ENCODE peak calls at places on chromosomes 5 and 9, in four cellular contexts. W, Q, J and K are unnamed samples.

GRCh38 chr5:84450617-84451414 is 66.1 kb upstream of the EDIL3 start:
- DNase-seq in W (no peak), Q (no peak), J (peak), K (no peak)

GRCh38 chr5:40557486-40557885 is 122.2 kb upstream of the PTGER4 start:
- DNase-seq in W (no peak), Q (no peak), J (peak), K (no peak)

GRCh38 chr5:58497956-58498942 is 7.0 kb downstream of the GAPT start:
- DNase-seq in W (peak), Q (peak), J (peak), K (peak)

GRCh38 chr5:104061707-104062106 is 499.1 kb upstream of the NUDT12 start:
- DNase-seq in W (peak), Q (no peak), J (no peak), K (no peak)

GRCh38 chr9:134635431-134636141 is 6.0 kb upstream of the COL5A1 start:
- DNase-seq in W (no peak), Q (no peak), J (no peak), K (no peak)

GRCh38 chr9:114285166-114285867 is 37.6 kb upstream of the ORM1 start:
- DNase-seq in W (peak), Q (no peak), J (peak), K (no peak)

GRCh38 chr5:31270396-31270795 is 76.9 kb downstream of the CDH6 start:
- DNase-seq in W (no peak), Q (no peak), J (peak), K (peak)

GRCh38 chr9:77384406-77384805 is 207.1 kb downstream of the VPS13A start:
- DNase-seq in W (no peak), Q (no peak), J (peak), K (no peak)

GRCh38 chr9:38154501-38155421 is 85.7 kb upstream of the SHB start:
- DNase-seq in W (no peak), Q (no peak), J (no peak), K (no peak)

GRCh38 chr5:42943931-42944631 is 96.0 kb downstream of the ANXA2R start:
- DNase-seq in W (peak), Q (no peak), J (peak), K (peak)

GRCh38 chr9:110148384-110148783 is 59.6 kb downstream of the C9orf152 start:
- DNase-seq in W (no peak), Q (no peak), J (peak), K (no peak)

DNA sequence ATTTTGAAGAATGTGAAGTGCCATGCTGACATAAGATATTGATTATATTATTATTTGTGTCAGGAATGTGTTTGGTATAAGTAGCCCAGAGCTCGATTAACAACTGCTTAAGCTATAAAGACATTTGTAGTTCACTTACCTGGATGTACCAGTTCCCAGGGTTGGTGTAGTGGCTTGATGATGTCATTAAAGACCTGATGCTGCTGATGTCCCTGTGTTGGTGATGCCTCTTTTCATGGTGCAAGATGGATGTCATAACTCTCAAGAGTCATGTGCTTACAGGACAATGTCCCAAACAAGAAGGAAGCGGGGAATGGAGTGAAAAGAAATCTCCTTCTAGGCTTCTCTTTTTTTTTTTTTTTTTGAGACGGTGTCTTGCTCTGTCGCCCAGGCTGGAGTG is 11.5 kb upstream of the GDNF start:
- DNase-seq in W (no peak), Q (no peak), J (no peak), K (no peak)
- H2AK5ac ChIP-seq in W (no peak), Q (no peak), J (peak), K (no peak)

GRCh38 chr5:177330991-177331837 is 19.5 kb upstream of the MXD3 start:
- DNase-seq in W (no peak), Q (no peak), J (no peak), K (no peak)
- H2AFZ ChIP-seq in W (no peak), Q (no peak), J (no peak), K (no peak)

GRCh38 chr5:149532413-149532812 is 18.8 kb downstream of the CSNK1A1 start:
- DNase-seq in W (no peak), Q (no peak), J (no peak), K (no peak)
- H2AK5ac ChIP-seq in W (no peak), Q (no peak), J (no peak), K (no peak)

DNA sequence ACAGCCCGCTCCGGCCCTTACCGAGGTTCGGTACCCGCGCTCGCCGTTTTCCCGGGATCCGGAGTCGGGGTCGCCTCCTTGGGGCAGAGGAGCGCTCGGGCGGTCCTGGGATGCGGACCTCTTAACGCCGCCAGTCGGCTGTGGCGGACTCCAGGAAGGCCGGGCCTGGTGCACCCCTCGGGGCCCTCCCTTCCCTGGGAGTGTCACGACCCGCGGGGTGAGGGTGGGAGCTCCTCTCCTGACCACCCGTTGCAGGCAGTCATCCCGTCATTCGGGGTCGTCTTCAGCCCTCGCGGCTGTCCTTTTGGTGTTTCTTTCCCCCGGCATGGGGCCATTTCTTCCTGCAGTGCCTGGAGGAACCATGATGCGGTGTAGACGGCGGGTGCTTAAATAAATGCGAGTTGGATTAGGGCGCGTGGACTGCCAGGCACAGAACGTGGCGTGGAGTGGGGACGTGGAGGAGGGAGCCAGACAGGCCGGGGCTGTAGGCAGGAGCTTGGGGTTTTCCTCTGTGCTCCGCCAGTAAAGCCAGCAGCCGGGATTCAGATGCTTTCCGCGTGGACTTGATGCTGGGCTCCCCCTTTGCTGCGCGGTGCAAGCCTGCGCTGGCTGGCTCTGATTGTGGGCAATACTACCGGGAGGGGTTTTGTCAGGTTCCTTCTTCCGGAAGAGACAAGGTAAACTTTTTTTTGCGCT is 793 bp downstream of the KDM4C start:
- DNase-seq in W (peak), Q (no peak), J (peak), K (peak)
- H2AFZ ChIP-seq in W (no peak), Q (no peak), J (peak), K (peak)

GRCh38 chr5:157492886-157493285 is 32.9 kb downstream of the NIPAL4 start:
- DNase-seq in W (no peak), Q (no peak), J (no peak), K (no peak)

GRCh38 chr5:157494178-157494830 is 34.3 kb downstream of the NIPAL4 start:
- DNase-seq in W (no peak), Q (no peak), J (no peak), K (no peak)

GRCh38 chr5:157502143-157502647 is 42.2 kb downstream of the NIPAL4 start:
- DNase-seq in W (no peak), Q (no peak), J (peak), K (no peak)

GRCh38 chr5:157497875-157498611 is 38.0 kb downstream of the NIPAL4 start:
- DNase-seq in W (no peak), Q (no peak), J (no peak), K (no peak)

DNA sequence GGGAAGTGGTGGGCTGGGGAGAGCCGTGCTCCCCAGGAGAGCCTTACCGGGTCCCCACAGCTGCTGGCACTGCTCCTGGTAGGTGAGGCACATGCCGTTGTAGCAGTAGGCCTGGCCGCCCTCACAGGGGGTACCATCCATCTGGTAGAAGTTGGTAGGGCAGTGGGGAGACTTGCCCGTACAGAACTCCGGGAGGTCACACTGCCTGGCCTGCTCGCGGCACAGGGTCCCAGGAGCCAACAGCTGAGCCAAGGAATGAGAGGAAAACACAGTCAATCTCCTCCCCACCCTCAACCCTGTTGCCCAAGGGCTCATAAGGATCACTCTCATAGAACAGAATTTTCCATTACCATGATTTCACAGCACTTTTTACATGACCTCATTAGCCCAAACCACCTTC is 36.8 kb downstream of the NIPAL4 start:
- DNase-seq in W (no peak), Q (no peak), J (no peak), K (no peak)
- H2AK5ac ChIP-seq in W (no peak), Q (no peak), J (no peak), K (no peak)